ENCODE peak calls at places on chromosomes 16 and 17, in ten cellular contexts. A is HEK293T, F is Panc1, L is HuH-7, X is fibroblast of the conjunctiva, V is HT1080, Q is endothelial cell, W is T-helper 2 cell, D is cardiac fibroblast, M is psoas muscle. B is an unnamed sample.

GRCh38 chr17:4733073-4733531 is 1.9 kb downstream of the MED11 start:
- DNase-seq in A (no peak), F (no peak), L (no peak), X (no peak), V (no peak), Q (no peak), W (no peak), D (no peak), M (no peak), B (no peak)

GRCh38 chr17:62763891-62764600 is 44.1 kb downstream of the MARCHF10 start:
- DNase-seq in A (no peak), F (no peak), L (no peak), X (no peak), V (no peak), Q (no peak), W (no peak), D (no peak), M (no peak), B (no peak)

GRCh38 chr16:27543801-27544200 is 5.9 kb downstream of the GTF3C1 start:
- DNase-seq in A (no peak), F (no peak), L (no peak), X (no peak), V (no peak), Q (no peak), W (no peak), D (no peak), M (no peak), B (no peak)

GRCh38 chr16:89367538-89368059 is 122.8 kb downstream of the ANKRD11 start:
- DNase-seq in A (no peak), F (no peak), L (no peak), X (no peak), V (no peak), Q (no peak), W (no peak), D (no peak), M (no peak), B (no peak)

GRCh38 chr16:87948119-87948545 is 3.1 kb upstream of the BANP start:
- DNase-seq in A (no peak), F (no peak), L (no peak), X (no peak), V (no peak), Q (no peak), W (peak), D (no peak), M (no peak), B (no peak)

GRCh38 chr17:57294629-57295501 is 38.5 kb downstream of the MSI2 start:
- DNase-seq in A (no peak), F (no peak), L (no peak), X (no peak), V (peak), Q (no peak), W (peak), D (no peak), M (peak), B (peak)

GRCh38 chr17:64009571-64010402 is 10.6 kb downstream of the ICAM2 start:
- DNase-seq in A (no peak), F (no peak), L (no peak), X (no peak), V (peak), Q (no peak), W (no peak), D (no peak), M (no peak), B (no peak)

GRCh38 chr17:76350463-76350862 is 3.3 kb downstream of the PRPSAP1 start:
- DNase-seq in A (no peak), F (no peak), L (no peak), X (no peak), V (no peak), Q (no peak), W (no peak), D (no peak), M (no peak), B (no peak)

GRCh38 chr16:79408355-79408754 is 192.2 kb downstream of the MAF start:
- DNase-seq in A (no peak), F (no peak), L (no peak), X (no peak), V (no peak), Q (no peak), W (no peak), D (no peak), M (no peak), B (no peak)

GRCh38 chr16:71882505-71883192 is 1.3 kb downstream of the ZNF821 start:
- DNase-seq in A (peak), F (peak), L (peak), X (peak), V (peak), Q (peak), W (peak), D (peak), M (no peak), B (no peak)

GRCh38 chr17:75854111-75854748 is 905 bp downstream of the WBP2 start:
- DNase-seq in A (no peak), F (no peak), L (no peak), X (no peak), V (peak), Q (no peak), W (no peak), D (peak), M (peak), B (peak)

GRCh38 chr16:58866935-58867334 is 132.8 kb upstream of the GOT2 start:
- DNase-seq in A (no peak), F (no peak), L (no peak), X (no peak), V (no peak), Q (no peak), W (no peak), D (no peak), M (no peak), B (no peak)

GRCh38 chr17:61196302-61196704 is 203.3 kb upstream of the TBX2 start:
- DNase-seq in A (no peak), F (no peak), L (peak), X (peak), V (no peak), Q (no peak), W (no peak), D (no peak), M (no peak), B (no peak)

GRCh38 chr17:81115749-81116464 is 49.4 kb upstream of the PVALEF start:
- DNase-seq in A (no peak), F (no peak), L (no peak), X (no peak), V (no peak), Q (no peak), W (no peak), D (no peak), M (no peak), B (no peak)

GRCh38 chr17:49523706-49524472 is 28.8 kb downstream of the NGFR start:
- DNase-seq in A (no peak), F (no peak), L (no peak), X (no peak), V (peak), Q (no peak), W (peak), D (no peak), M (no peak), B (peak)

GRCh38 chr17:58215685-58216084 is 3.4 kb downstream of the MKS1 start:
- DNase-seq in A (no peak), F (no peak), L (no peak), X (no peak), V (peak), Q (no peak), W (peak), D (no peak), M (no peak), B (peak)

GRCh38 chr17:69093279-69093789 is 32.6 kb upstream of the ABCA9 start:
- DNase-seq in A (no peak), F (no peak), L (no peak), X (no peak), V (no peak), Q (no peak), W (no peak), D (peak), M (no peak), B (no peak)

GRCh38 chr16:67546761-67547422 is 15.4 kb upstream of the CTCF start:
- DNase-seq in A (peak), F (no peak), L (peak), X (peak), V (peak), Q (peak), W (peak), D (peak), M (peak), B (no peak)

GRCh38 chr17:37607637-37608368 is 1.4 kb downstream of the SYNRG start:
- DNase-seq in A (no peak), F (no peak), L (no peak), X (no peak), V (no peak), Q (peak), W (peak), D (no peak), M (no peak), B (no peak)

GRCh38 chr16:29898786-29899515 is 399 bp downstream of the SEZ6L2 start:
- DNase-seq in A (peak), F (no peak), L (peak), X (no peak), V (no peak), Q (peak), W (no peak), D (no peak), M (peak), B (no peak)

GRCh38 chr17:58313815-58314705 is 14.5 kb downstream of the TSPOAP1 start:
- DNase-seq in A (no peak), F (no peak), L (no peak), X (no peak), V (no peak), Q (peak), W (no peak), D (no peak), M (no peak), B (no peak)

GRCh38 chr17:7575959-7576358 is 3.5 kb upstream of the CD68 start:
- DNase-seq in A (no peak), F (no peak), L (no peak), X (no peak), V (no peak), Q (no peak), W (no peak), D (no peak), M (no peak), B (no peak)